ENCODE peak calls at places on chromosome 22, in seven cellular contexts. Q is progenitor cell of endocrine pancreas; C is AG08395; H is effector CD4-positive, alpha-beta T cell; R is body of pancreas; I is NCI-H1092 treated with DMSO at 0.1 percent for 48 hours; X is AG08396. F is an unnamed sample.

GRCh38 chr22:27930246-27931060 is 11.4 kb upstream of the PITPNB start:
- DNase-seq in Q (no peak), C (no peak), H (no peak), R (no peak), I (no peak), X (no peak), F (no peak)

GRCh38 chr22:44445307-44445680 is 52.7 kb downstream of the RTL6 start:
- DNase-seq in Q (no peak), C (no peak), H (no peak), R (no peak), I (no peak), X (no peak), F (peak)

GRCh38 chr22:38755155-38755910 is 465 bp downstream of the SUN2 start:
- DNase-seq in Q (peak), C (peak), H (peak), R (peak), I (peak), X (peak), F (peak)

GRCh38 chr22:43521716-43522115 is 109.9 kb downstream of the MPPED1 start:
- DNase-seq in Q (no peak), C (no peak), H (no peak), R (no peak), I (no peak), X (no peak), F (no peak)

GRCh38 chr22:29623553-29624169 is 20.2 kb downstream of the NF2 start:
- DNase-seq in Q (no peak), C (no peak), H (no peak), R (no peak), I (no peak), X (no peak), F (no peak)

GRCh38 chr22:27454807-27455450 is 346.6 kb downstream of the MN1 start:
- DNase-seq in Q (no peak), C (no peak), H (no peak), R (no peak), I (no peak), X (no peak), F (no peak)

GRCh38 chr22:44995282-44995597 is 14.6 kb downstream of the PHF21B start:
- DNase-seq in Q (no peak), C (no peak), H (no peak), R (no peak), I (no peak), X (no peak), F (no peak)

GRCh38 chr22:35605787-35606492 is 11.2 kb downstream of the MB start:
- DNase-seq in Q (no peak), C (no peak), H (no peak), R (no peak), I (no peak), X (no peak), F (no peak)

GRCh38 chr22:25750569-25751173 is 8.7 kb downstream of the MYO18B start:
- DNase-seq in Q (no peak), C (no peak), H (no peak), R (no peak), I (no peak), X (no peak), F (no peak)

GRCh38 chr22:17368727-17369552 is at the start of gene CECR2:
- DNase-seq in Q (peak), C (no peak), H (no peak), R (peak), I (peak), X (no peak), F (no peak)

GRCh38 chr22:22460635-22461034 is 47.9 kb downstream of the ZNF280B start:
- DNase-seq in Q (no peak), C (no peak), H (no peak), R (no peak), I (no peak), X (no peak), F (no peak)

GRCh38 chr22:30228509-30229359 is 17.8 kb downstream of the LIF start:
- DNase-seq in Q (no peak), C (no peak), H (no peak), R (no peak), I (no peak), X (no peak), F (no peak)

GRCh38 chr22:49641770-49642313 is 185.8 kb downstream of the BRD1 start:
- DNase-seq in Q (no peak), C (no peak), H (no peak), R (peak), I (no peak), X (no peak), F (no peak)

GRCh38 chr22:50247748-50248147 is 2.9 kb upstream of the TUBGCP6 start:
- DNase-seq in Q (no peak), C (peak), H (no peak), R (peak), I (no peak), X (peak), F (no peak)